ENCODE peak calls at places on chromosomes 12 and 14, in seven cellular contexts. J is pancreas, W is DMS 273 treated with DMSO at 0.1 percent for 48 hours, K is nephron progenitor cell, X is NCI-H146, P is T47D, U is NCI-H524. Q is an unnamed sample.

GRCh38 chr12:80189241-80189640 is 89.9 kb downstream of the OTOGL start:
- DNase-seq in X (no peak), W (no peak), P (no peak), U (no peak), K (no peak), J (no peak), Q (no peak)

GRCh38 chr12:42707312-42707711 is 117.8 kb upstream of the PRICKLE1 start:
- DNase-seq in J (no peak), W (no peak), P (no peak), K (no peak), X (no peak), U (no peak), Q (no peak)

GRCh38 chr14:20732950-20733650 is 12.6 kb upstream of the EDDM3A start:
- DNase-seq in W (no peak), K (no peak), U (peak; percentile 7), P (no peak), X (no peak), J (no peak), Q (no peak)

GRCh38 chr14:83842536-83842935 is 1687.4 kb upstream of the FLRT2 start:
- DNase-seq in P (no peak), X (peak; percentile 66), K (no peak), J (no peak), U (no peak), W (no peak), Q (no peak)

GRCh38 chr12:131681257-131681620 is 29.7 kb upstream of the SFSWAP start:
- DNase-seq in P (no peak), X (no peak), J (peak; percentile 17), U (no peak), W (no peak), K (no peak), Q (no peak)

GRCh38 chr12:84636801-84637285 is 275.8 kb downstream of the SLC6A15 start:
- DNase-seq in K (no peak), U (no peak), W (no peak), J (no peak), P (no peak), X (no peak), Q (no peak)

GRCh38 chr14:22848391-22849164 is 12.2 kb downstream of the MMP14 start:
- DNase-seq in J (no peak), P (no peak), X (no peak), U (no peak), W (no peak), K (peak; percentile 54), Q (no peak)

GRCh38 chr14:102373110-102373509 is 10.4 kb downstream of the TECPR2 start:
- DNase-seq in J (no peak), U (no peak), K (no peak), W (no peak), P (no peak), X (no peak), Q (no peak)

GRCh38 chr14:65826946-65827345 is 414.4 kb downstream of the FUT8 start:
- DNase-seq in X (no peak), U (no peak), J (no peak), W (no peak), P (no peak), K (no peak), Q (no peak)

GRCh38 chr12:44063671-44064070 is 227.8 kb downstream of the TMEM117 start:
- DNase-seq in J (no peak), U (peak; percentile 44), X (no peak), K (no peak), P (no peak), W (no peak), Q (no peak)

GRCh38 chr12:70732287-70732686 is 95.1 kb upstream of the PTPRB start:
- DNase-seq in W (no peak), J (no peak), U (no peak), K (no peak), X (no peak), P (no peak), Q (peak; percentile 71)

GRCh38 chr14:52683985-52684520 is 11.3 kb downstream of the ERO1A start:
- DNase-seq in P (peak; percentile 54), X (no peak), W (no peak), J (no peak), U (no peak), K (no peak), Q (no peak)

GRCh38 chr12:104865080-104865479 is 93.0 kb downstream of the SLC41A2 start:
- DNase-seq in K (no peak), W (no peak), P (no peak), J (no peak), X (no peak), U (no peak), Q (no peak)

Q was measured in COR-L47.